ENCODE peak calls at places on chromosome 9, in seven cellular contexts. E is NT2/D1; P is body of pancreas; D is SJSA1; G is endodermal cell; M is CD8-positive, alpha-beta T cell; Q is Peyer's patch. I is an unnamed sample. For H3K4me1, the result is how much of the 10 kb centered on the place peaks cover.

GRCh38 chr9:37541465-37541864 is 34.7 kb downstream of the FBXO10 start:
- DNase-seq in E (no peak), P (no peak), D (no peak), G (no peak), M (no peak), Q (no peak), I (no peak)

GRCh38 chr9:35395076-35395675 is 94.7 kb upstream of the RUSC2 start:
- DNase-seq in E (no peak), P (no peak), D (no peak), G (no peak), M (no peak), Q (no peak), I (no peak)

GRCh38 chr9:113638504-113638903 is 175.0 kb downstream of the RGS3 start:
- DNase-seq in E (no peak), P (no peak), D (no peak), G (peak), M (no peak), Q (no peak), I (no peak)

GRCh38 chr9:108278341-108278740 is 577.4 kb downstream of the ACTL7B start:
- DNase-seq in E (no peak), P (no peak), D (no peak), G (no peak), M (no peak), Q (no peak), I (no peak)

GRCh38 chr9:94160594-94161501 is 76.6 kb downstream of the PTPDC1 start:
- DNase-seq in E (no peak), P (no peak), D (no peak), G (peak), M (no peak), Q (no peak), I (no peak)

GRCh38 chr9:2234371-2234893 is 219.3 kb downstream of the SMARCA2 start:
- DNase-seq in E (no peak), P (no peak), D (no peak), G (no peak), M (no peak), Q (no peak), I (no peak)

GRCh38 chr9:71683598-71684235 is 84.6 kb downstream of the CEMIP2 start:
- DNase-seq in E (no peak), P (no peak), D (no peak), G (peak), M (no peak), Q (no peak), I (peak)

GRCh38 chr9:27194401-27195091 is 85.5 kb downstream of the TEK start:
- DNase-seq in E (no peak), P (no peak), D (peak), G (no peak), M (no peak), Q (no peak), I (no peak)

GRCh38 chr9:124263800-124264426 is 6.2 kb downstream of the NEK6 start:
- DNase-seq in E (no peak), P (no peak), D (no peak), G (no peak), M (no peak), Q (peak), I (no peak)

GRCh38 chr9:81656871-81657337 is 32.4 kb downstream of the TLE1 start:
- DNase-seq in E (no peak), P (no peak), D (no peak), G (no peak), M (no peak), Q (no peak), I (no peak)

GRCh38 chr9:4048441-4048840 is 251.4 kb downstream of the GLIS3 start:
- DNase-seq in E (no peak), P (no peak), D (no peak), G (no peak), M (no peak), Q (no peak), I (no peak)

GRCh38 chr9:95343725-95344287 is 26.3 kb upstream of the FANCC start:
- DNase-seq in E (no peak), P (no peak), D (no peak), G (no peak), M (no peak), Q (no peak), I (no peak)

GRCh38 chr9:107460153-107461023 is 29.2 kb downstream of the KLF4 start:
- DNase-seq in E (no peak), P (no peak), D (no peak), G (peak), M (no peak), Q (no peak), I (no peak)

GRCh38 chr9:109887079-109887478 is 107.1 kb downstream of the PALM2AKAP2 start:
- DNase-seq in E (no peak), P (no peak), D (no peak), G (no peak), M (no peak), Q (no peak), I (no peak)

GRCh38 chr9:99357575-99357974 is 135.5 kb downstream of the SEC61B start:
- DNase-seq in E (no peak), P (no peak), D (no peak), G (no peak), M (no peak), Q (no peak), I (no peak)

GRCh38 chr9:114721491-114722362 is 39.7 kb upstream of the TEX48 start:
- DNase-seq in E (no peak), P (no peak), D (no peak), G (peak), M (no peak), Q (no peak), I (peak)

GRCh38 chr9:79184821-79185220 is 386.9 kb upstream of the TLE4 start:
- DNase-seq in E (no peak), P (no peak), D (no peak), G (no peak), M (no peak), Q (no peak), I (no peak)

GRCh38 chr9:134206317-134207300 is 42.2 kb upstream of the RNU6ATAC start:
- DNase-seq in E (no peak), P (no peak), D (no peak), G (no peak), M (no peak), Q (no peak), I (no peak)

GRCh38 chr9:115395511-115396021 is 277.6 kb upstream of the TNC start:
- DNase-seq in E (no peak), P (no peak), D (no peak), G (no peak), M (no peak), Q (no peak), I (no peak)

GRCh38 chr9:124248066-124248465 is 9.7 kb upstream of the NEK6 start:
- DNase-seq in E (no peak), P (no peak), D (no peak), G (peak), M (no peak), Q (no peak), I (no peak)

GRCh38 chr9:35577486-35577885 is 27.6 kb upstream of the TESK1 start:
- DNase-seq in E (no peak), P (no peak), D (no peak), G (no peak), M (no peak), Q (no peak), I (no peak)

GRCh38 chr9:117616436-117616835 is 87.8 kb upstream of the TLR4 start:
- DNase-seq in E (no peak), P (no peak), D (no peak), G (no peak), M (no peak), Q (no peak), I (no peak)

GRCh38 chr9:107751522-107752235 is 262.1 kb upstream of the KLF4 start:
- DNase-seq in E (peak), P (no peak), D (peak), G (no peak), M (no peak), Q (peak), I (no peak)

GRCh38 chr9:69876981-69877380 is 56.4 kb downstream of the CFAP95 start:
- DNase-seq in E (no peak), P (no peak), D (no peak), G (no peak), M (no peak), Q (no peak), I (no peak)

GRCh38 chr9:98327249-98327561 is 71.8 kb upstream of the TBC1D2 start:
- DNase-seq in E (no peak), P (no peak), D (no peak), G (peak), M (no peak), Q (no peak), I (no peak)

GRCh38 chr9:109349431-109349846 is 28.6 kb upstream of the EPB41L4B start:
- DNase-seq in E (no peak), P (no peak), D (peak), G (no peak), M (no peak), Q (no peak), I (peak)

GRCh38 chr9:126032135-126032534 is 285.0 kb downstream of the PBX3 start:
- DNase-seq in E (no peak), P (no peak), D (no peak), G (no peak), M (no peak), Q (no peak), I (no peak)

GRCh38 chr9:120970249-120970648 is 43.7 kb upstream of the TRAF1 start:
- DNase-seq in E (no peak), P (no peak), D (no peak), G (no peak), M (no peak), Q (no peak), I (no peak)

GRCh38 chr9:13054381-13054780 is 225.1 kb downstream of the MPDZ start:
- DNase-seq in E (no peak), P (no peak), D (no peak), G (no peak), M (no peak), Q (no peak), I (no peak)
- H3K4me1 ChIP-seq in E (under half), P (under half), D (under half), G (under half), M (under half), Q (under half), I (under half)

DNA sequence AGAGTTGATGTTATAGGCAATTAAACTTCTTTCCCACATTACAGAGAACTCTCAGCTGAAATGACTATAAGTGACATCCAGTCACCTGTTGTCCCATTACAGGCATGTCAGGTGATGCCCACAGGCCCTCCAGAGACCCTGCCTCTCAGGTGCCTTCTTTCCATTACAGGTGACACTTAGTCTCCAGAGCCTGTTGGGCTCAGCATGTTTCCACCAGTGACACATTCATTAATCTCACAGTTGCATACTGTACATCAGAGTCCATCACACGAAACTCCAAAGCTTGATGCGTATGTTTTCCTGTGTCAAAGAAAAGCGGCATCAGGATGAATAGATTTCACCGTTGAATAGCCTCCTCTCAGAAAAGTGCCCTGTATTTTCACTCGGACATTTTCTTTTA is 14.6 kb downstream of the PRUNE2 start:
- DNase-seq in E (no peak), P (no peak), D (no peak), G (no peak), M (no peak), Q (no peak), I (no peak)
- H3K4me1 ChIP-seq in E (under half), P (under half), D (under half), G (under half), M (under half), Q (under half), I (under half)

GRCh38 chr9:127763918-127764384 is 14.5 kb downstream of the SH2D3C start:
- DNase-seq in E (no peak), P (peak), D (no peak), G (peak), M (no peak), Q (peak), I (no peak)
- H3K4me1 ChIP-seq in E (under half), P (under half), D (under half), G (under half), M (half or more), Q (under half), I (under half)

DNA sequence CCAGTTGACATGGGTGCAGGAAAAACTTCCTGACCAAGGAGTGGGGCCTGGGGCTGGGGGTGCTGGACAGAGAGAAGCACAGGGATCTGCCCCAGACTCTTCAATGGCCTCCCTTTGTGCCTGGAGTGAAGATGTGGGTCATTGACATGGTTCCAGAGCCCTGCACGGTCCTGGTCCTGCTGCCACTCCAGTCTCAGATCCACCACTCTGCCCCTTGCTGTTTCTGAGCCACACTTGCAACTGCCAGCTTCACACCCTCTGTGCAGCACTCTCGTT is 10.1 kb downstream of the PIP5K1B start:
- DNase-seq in E (no peak), P (no peak), D (no peak), G (no peak), M (no peak), Q (no peak), I (no peak)
- H3K4me1 ChIP-seq in E (under half), P (under half), D (under half), G (under half), M (under half), Q (under half), I (under half)

GRCh38 chr9:14320272-14321245 is 6.6 kb upstream of the NFIB start:
- DNase-seq in E (no peak), P (no peak), D (no peak), G (no peak), M (no peak), Q (peak), I (no peak)
- H3K4me1 ChIP-seq in E (under half), P (half or more), D (under half), G (under half), M (under half), Q (under half), I (under half)

DNA sequence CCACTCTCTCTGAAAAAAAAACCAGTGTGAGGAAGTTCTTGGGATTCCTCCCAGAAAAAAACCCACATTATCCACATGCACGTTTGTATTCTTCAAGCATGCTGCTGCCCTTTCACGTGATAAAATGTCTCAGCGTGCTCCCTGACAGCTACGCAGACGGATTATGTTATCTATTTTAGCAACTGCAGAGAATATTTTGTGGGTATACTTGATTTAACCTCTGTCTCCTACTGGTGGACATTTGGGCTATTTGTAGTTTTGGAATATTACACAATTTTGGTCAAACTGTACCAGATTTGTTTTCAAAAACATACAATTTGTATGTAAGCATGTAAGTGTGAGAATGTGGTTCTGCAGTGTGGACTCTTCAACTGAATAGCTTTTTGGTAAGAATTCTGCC is 10.7 kb downstream of the PRRC2B start:
- DNase-seq in E (no peak), P (no peak), D (no peak), G (no peak), M (no peak), Q (no peak), I (no peak)
- H3K4me1 ChIP-seq in E (under half), P (half or more), D (half or more), G (under half), M (half or more), Q (half or more), I (under half)

GRCh38 chr9:105262497-105262896 is 18.0 kb downstream of the SLC44A1 start:
- DNase-seq in E (no peak), P (no peak), D (no peak), G (no peak), M (no peak), Q (no peak), I (no peak)
- H3K4me1 ChIP-seq in E (under half), P (under half), D (under half), G (under half), M (under half), Q (under half), I (under half)

GRCh38 chr9:22211588-22212360 is 202.7 kb upstream of the CDKN2B start:
- DNase-seq in E (no peak), P (no peak), D (peak), G (no peak), M (no peak), Q (no peak), I (no peak)
- H3K4me1 ChIP-seq in E (under half), P (under half), D (half or more), G (under half), M (under half), Q (under half), I (under half)